ENCODE peak calls at places on chromosomes 7 and 10, in six cellular contexts. P, R, L, W, Q and K are unnamed samples.

GRCh38 chr7:70178787-70179186 is 580.5 kb downstream of the AUTS2 start:
- ATAC-seq in L (no peak), R (peak; percentile 15), Q (no peak), W (no peak), P (no peak), K (no peak)

GRCh38 chr10:30705086-30705624 is 75.6 kb upstream of the LYZL2 start:
- ATAC-seq in W (no peak), P (no peak), R (peak; percentile 63), Q (no peak), L (no peak), K (no peak)

GRCh38 chr7:20440472-20441105 is 109.9 kb downstream of the ITGB8 start:
- ATAC-seq in W (no peak), Q (no peak), L (peak; percentile 92), R (peak; percentile 35), P (peak; percentile 74), K (no peak)

GRCh38 chr10:71307469-71308085 is 11.5 kb upstream of the SLC29A3 start:
- ATAC-seq in L (no peak), Q (no peak), W (no peak), R (no peak), P (no peak), K (peak; percentile 56)

GRCh38 chr7:30470783-30471182 is 7.8 kb downstream of the NOD1 start:
- ATAC-seq in R (no peak), Q (peak; percentile 40), P (no peak), L (peak; percentile 15), W (peak; percentile 44), K (peak; percentile 29)

GRCh38 chr10:9126728-9127127 is 1072.2 kb downstream of the GATA3 start:
- ATAC-seq in Q (no peak), R (no peak), L (no peak), P (no peak), W (no peak), K (no peak)

GRCh38 chr10:11901454-11902431 is 78.6 kb downstream of the PROSER2 start:
- ATAC-seq in R (no peak), P (no peak), W (no peak), L (peak; percentile 52), Q (no peak), K (no peak)

GRCh38 chr7:106959753-106960152 is 84.8 kb upstream of the PRKAR2B start:
- ATAC-seq in L (peak; percentile 98), Q (no peak), W (no peak), P (peak; percentile 99), R (peak; percentile 84), K (no peak)

GRCh38 chr10:103763374-103764202 is 91.8 kb downstream of the SH3PXD2A start:
- ATAC-seq in Q (no peak), R (peak; percentile 58), P (no peak), L (peak; percentile 71), W (no peak), K (no peak)

GRCh38 chr7:128447944-128448556 is 7.6 kb upstream of the HILPDA start:
- ATAC-seq in W (no peak), L (no peak), P (no peak), Q (no peak), R (no peak), K (no peak)

GRCh38 chr7:1096156-1097119 is 8.5 kb downstream of the GPER1 start:
- ATAC-seq in L (peak; percentile 66), Q (peak; percentile 72), P (no peak), W (peak; percentile 11), R (no peak), K (no peak)

GRCh38 chr7:149714910-149715471 is 58.4 kb downstream of the ZNF467 start:
- ATAC-seq in W (no peak), P (no peak), Q (peak; percentile 25), R (peak; percentile 13), L (no peak), K (peak; percentile 40)

GRCh38 chr7:96305915-96306314 is 16.0 kb downstream of the SLC25A13 start:
- ATAC-seq in W (no peak), L (no peak), Q (no peak), R (no peak), P (no peak), K (no peak)

GRCh38 chr7:48665361-48666135 is 258.8 kb upstream of the CDC14C start:
- ATAC-seq in L (no peak), Q (no peak), R (no peak), W (no peak), P (no peak), K (no peak)

GRCh38 chr7:27434729-27435400 is 192.3 kb downstream of the EVX1 start:
- ATAC-seq in P (no peak), Q (no peak), W (no peak), R (no peak), L (peak; percentile 44), K (no peak)

GRCh38 chr10:818010-818409 is 113.5 kb downstream of the LARP4B start:
- ATAC-seq in L (no peak), W (no peak), R (no peak), Q (peak; percentile 52), P (no peak), K (no peak)

GRCh38 chr7:30458311-30458710 is 20.3 kb downstream of the NOD1 start:
- ATAC-seq in L (no peak), W (no peak), R (no peak), P (no peak), Q (no peak), K (no peak)

GRCh38 chr10:3906511-3907111 is 121.6 kb upstream of the KLF6 start:
- ATAC-seq in Q (no peak), W (no peak), L (no peak), P (no peak), R (no peak), K (peak; percentile 71)

GRCh38 chr7:64551375-64552142 is 11.3 kb downstream of the ZNF680 start:
- ATAC-seq in P (no peak), L (no peak), Q (no peak), R (no peak), W (peak; percentile 76), K (no peak)

GRCh38 chr7:77904252-77904651 is 105.7 kb downstream of the PHTF2 start:
- ATAC-seq in Q (no peak), W (no peak), P (no peak), L (no peak), R (no peak), K (no peak)

GRCh38 chr10:5575482-5576153 is 50.9 kb downstream of the CALML3 start:
- ATAC-seq in P (no peak), L (no peak), Q (no peak), R (no peak), W (no peak), K (peak; percentile 60)

GRCh38 chr10:132362151-132362611 is 30.2 kb downstream of the LRRC27 start:
- ATAC-seq in R (no peak), Q (no peak), W (no peak), P (no peak), L (no peak), K (no peak)

GRCh38 chr10:85621562-85621961 is 745.0 kb downstream of the GRID1 start:
- ATAC-seq in L (no peak), P (no peak), Q (no peak), R (no peak), W (no peak), K (no peak)

GRCh38 chr10:52030051-52030867 is 283.8 kb upstream of the DKK1 start:
- ATAC-seq in W (no peak), Q (no peak), P (no peak), L (no peak), R (no peak), K (no peak)

GRCh38 chr7:158443014-158443687 is 144.5 kb downstream of the PTPRN2 start:
- ATAC-seq in P (peak; percentile 47), Q (no peak), L (peak; percentile 59), R (no peak), W (no peak), K (no peak)

GRCh38 chr10:8221481-8221880 is 167.0 kb downstream of the GATA3 start:
- ATAC-seq in P (no peak), L (no peak), Q (no peak), R (no peak), W (no peak), K (no peak)

GRCh38 chr7:131071786-131072504 is 255.7 kb upstream of the MKLN1 start:
- ATAC-seq in P (no peak), R (no peak), L (peak; percentile 90), W (peak; percentile 39), Q (peak; percentile 18), K (peak; percentile 51)
- TF ChIP-seq CTCF in P (no peak), R (peak; percentile 13), L (peak; percentile 71), W (peak; percentile 40), Q (no peak), K (peak; percentile 45)

GRCh38 chr7:88306590-88307048 is at the start of gene STEAP4:
- ATAC-seq in Q (peak; percentile 75), L (no peak), P (peak; percentile 86), W (peak; percentile 44), R (peak; percentile 27), K (peak; percentile 81)
- TF ChIP-seq POLR2A in Q (peak; percentile 45), L (no peak), P (no peak), W (peak; percentile 63), R (no peak), K (peak; percentile 19)

GRCh38 chr7:92742186-92742585 is 94.2 kb downstream of the CDK6 start:
- ATAC-seq in W (no peak), Q (no peak), R (no peak), P (no peak), L (peak; percentile 41), K (no peak)
- H3K27ac ChIP-seq in W (no peak overlapping the region), Q (no peak overlapping the region), R (no peak overlapping the region), P (no peak overlapping the region), L (no peak overlapping the region), K (no peak overlapping the region)

DNA sequence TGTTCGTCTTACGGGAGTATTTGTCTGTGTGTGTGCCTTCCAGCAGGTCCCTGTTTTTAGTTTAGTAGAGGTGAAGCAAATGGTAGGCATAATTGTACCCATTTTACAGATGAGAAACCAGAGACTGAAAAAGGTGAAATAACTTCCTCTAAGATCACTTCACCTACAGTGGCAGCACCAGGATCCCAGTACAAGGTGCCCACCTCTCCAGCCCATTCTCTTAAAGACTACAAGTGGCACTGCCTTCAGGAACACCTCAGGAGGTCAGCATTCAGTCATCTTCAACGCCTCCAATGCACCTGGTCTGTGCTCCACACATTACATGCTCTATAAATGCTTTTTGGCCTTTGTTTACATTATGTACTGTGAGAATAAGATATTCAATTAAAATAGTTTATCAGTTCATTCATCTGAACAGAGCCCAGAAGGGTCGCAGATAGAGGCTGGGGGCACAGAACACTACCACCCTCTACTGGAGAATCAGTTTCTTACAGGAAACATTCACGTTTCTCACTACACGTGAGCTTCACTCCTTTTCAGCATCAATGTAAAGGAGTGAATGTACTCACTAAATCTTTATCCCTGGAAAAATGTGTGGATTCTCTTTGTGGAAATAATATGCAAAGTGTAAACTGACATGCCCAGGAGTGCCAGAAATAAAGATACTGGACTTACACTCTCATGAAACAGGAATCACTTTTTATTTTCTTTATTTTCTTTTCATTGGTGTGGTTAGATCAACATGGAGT is 45.5 kb upstream of the ABLIM1 start:
- ATAC-seq in W (no peak), L (no peak), Q (peak; percentile 68), P (peak; percentile 90), R (peak; percentile 61), K (no peak)
- TF ChIP-seq CTCF in W (peak; percentile 58), L (peak; percentile 29), Q (peak; percentile 41), P (peak; percentile 84), R (peak; percentile 58), K (peak; percentile 70)

GRCh38 chr7:157404845-157405481 is 68.2 kb downstream of the DNAJB6 start:
- ATAC-seq in W (peak; percentile 16), R (no peak), L (peak; percentile 68), Q (peak; percentile 47), P (no peak), K (no peak)
- TF ChIP-seq POLR2A in W (no peak), R (no peak), L (no peak), Q (no peak), P (no peak), K (no peak)

DNA sequence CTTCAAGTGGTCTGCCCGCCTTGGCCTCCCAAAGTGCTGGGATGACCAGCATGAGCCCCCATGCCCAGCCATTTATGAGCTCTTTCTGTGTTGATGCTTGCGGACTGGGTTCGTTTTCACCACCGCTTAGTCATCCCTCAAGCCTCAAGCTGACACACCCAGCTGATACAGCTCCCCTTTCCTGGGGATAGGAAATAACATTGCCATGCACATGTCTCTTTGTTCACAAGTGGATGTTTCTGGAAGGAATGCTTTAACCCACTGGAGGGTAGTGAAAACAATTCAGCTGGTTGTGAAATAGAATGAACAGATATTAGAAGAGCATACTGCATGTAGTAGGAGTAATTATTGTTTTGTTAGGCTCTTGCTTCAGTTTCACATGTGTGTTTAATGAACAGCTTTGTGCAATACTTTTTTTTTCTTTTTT is 8.5 kb upstream of the METTL27 start:
- ATAC-seq in L (peak; percentile 86), W (peak; percentile 34), P (peak; percentile 60), R (no peak), Q (peak; percentile 78), K (peak; percentile 85)
- H3K27ac ChIP-seq in L (peak overlapping the region; percentile 28), W (peak overlapping the region; percentile 79), P (peak overlapping the region; percentile 94), R (no peak overlapping the region), Q (peak overlapping the region; percentile 54), K (peak overlapping the region; percentile 77)